ENCODE peak calls at places on chromosomes 6 and 20, in four cellular contexts. One of them, this sample, is unnamed.
A peak's percentile ranks its signal among the peaks of the same experiment; 100 is the strongest.

GRCh38 chr20:57632286-57632685 is 12.1 kb upstream of the ZBP1 start:
- DNase-seq in PC-3: no peak
- DNase-seq in hepatocyte: no peak
- DNase-seq in ascending aorta: no peak
- DNase-seq in this sample: no peak

GRCh38 chr6:41370488-41371111 is 35.2 kb downstream of the NCR2 start:
- DNase-seq in ascending aorta: no peak
- DNase-seq in PC-3: peak; percentile 37
- DNase-seq in hepatocyte: no peak
- DNase-seq in this sample: no peak

GRCh38 chr20:62936996-62937352 is 973 bp upstream of the GID8 start:
- DNase-seq in hepatocyte: peak; percentile 63
- DNase-seq in PC-3: peak; percentile 51
- DNase-seq in ascending aorta: no peak
- DNase-seq in this sample: no peak

GRCh38 chr20:62066983-62067433 is 1.3 kb upstream of the TAF4 start:
- DNase-seq in PC-3: no peak
- DNase-seq in hepatocyte: peak; percentile 68
- DNase-seq in ascending aorta: no peak
- DNase-seq in this sample: no peak

GRCh38 chr20:47663354-47664067 is 121.8 kb downstream of the SULF2 start:
- DNase-seq in ascending aorta: peak; percentile 86
- DNase-seq in hepatocyte: peak; percentile 83
- DNase-seq in PC-3: peak; percentile 86
- DNase-seq in this sample: peak; percentile 86

GRCh38 chr20:11431613-11432012 is 486.1 kb upstream of the BTBD3 start:
- DNase-seq in ascending aorta: no peak
- DNase-seq in hepatocyte: no peak
- DNase-seq in PC-3: no peak
- DNase-seq in this sample: no peak

GRCh38 chr20:51616060-51616459 is 73.5 kb upstream of the NFATC2 start:
- DNase-seq in PC-3: peak; percentile 30
- DNase-seq in hepatocyte: no peak
- DNase-seq in ascending aorta: no peak
- DNase-seq in this sample: no peak

GRCh38 chr6:153130515-153131036 is 506 bp downstream of the RGS17 start:
- DNase-seq in ascending aorta: no peak
- DNase-seq in PC-3: no peak
- DNase-seq in hepatocyte: peak; percentile 28
- DNase-seq in this sample: no peak

GRCh38 chr6:87759491-87760010 is 57.5 kb upstream of the AKIRIN2 start:
- DNase-seq in hepatocyte: no peak
- DNase-seq in PC-3: no peak
- DNase-seq in ascending aorta: no peak
- DNase-seq in this sample: no peak

GRCh38 chr6:66326228-66326627 is 619.2 kb upstream of the EYS start:
- DNase-seq in PC-3: peak; percentile 86
- DNase-seq in hepatocyte: no peak
- DNase-seq in ascending aorta: no peak
- DNase-seq in this sample: no peak

GRCh38 chr6:111101987-111102386 is 14.7 kb downstream of the SLC16A10 start:
- DNase-seq in PC-3: no peak
- DNase-seq in hepatocyte: no peak
- DNase-seq in ascending aorta: no peak
- DNase-seq in this sample: no peak

GRCh38 chr6:13024616-13025015 is 303.7 kb downstream of the TBC1D7 start:
- DNase-seq in ascending aorta: no peak
- DNase-seq in hepatocyte: no peak
- DNase-seq in PC-3: no peak
- DNase-seq in this sample: no peak

GRCh38 chr6:77040566-77041195 is 422.6 kb downstream of the HTR1B start:
- DNase-seq in hepatocyte: no peak
- DNase-seq in PC-3: no peak
- DNase-seq in ascending aorta: no peak
- DNase-seq in this sample: no peak

GRCh38 chr20:49210101-49210749 is 9.0 kb upstream of the DDX27 start:
- DNase-seq in ascending aorta: no peak
- DNase-seq in hepatocyte: no peak
- DNase-seq in PC-3: no peak
- DNase-seq in this sample: no peak

GRCh38 chr6:105401247-105402089 is 1.4 kb downstream of the PREP start:
- DNase-seq in hepatocyte: no peak
- DNase-seq in ascending aorta: no peak
- DNase-seq in PC-3: no peak
- DNase-seq in this sample: no peak

GRCh38 chr6:96899019-96899418 is 1.3 kb upstream of the NDUFAF4 start:
- DNase-seq in hepatocyte: peak; percentile 63
- DNase-seq in PC-3: peak; percentile 57
- DNase-seq in ascending aorta: no peak
- DNase-seq in this sample: peak; percentile 46

GRCh38 chr6:145891565-145891964 is 72.6 kb downstream of the SHPRH start:
- DNase-seq in PC-3: no peak
- DNase-seq in hepatocyte: no peak
- DNase-seq in ascending aorta: no peak
- DNase-seq in this sample: no peak

GRCh38 chr6:38284772-38285406 is 354.8 kb downstream of the BTBD9 start:
- DNase-seq in ascending aorta: no peak
- DNase-seq in hepatocyte: peak; percentile 35
- DNase-seq in PC-3: no peak
- DNase-seq in this sample: no peak

GRCh38 chr6:39865011-39865888 is 69.0 kb downstream of the MOCS1 start:
- DNase-seq in PC-3: peak; percentile 69
- DNase-seq in hepatocyte: peak; percentile 77
- DNase-seq in ascending aorta: peak; percentile 89
- DNase-seq in this sample: peak; percentile 68

GRCh38 chr6:76702187-76702586 is 629.7 kb upstream of the IMPG1 start:
- DNase-seq in hepatocyte: no peak
- DNase-seq in PC-3: no peak
- DNase-seq in ascending aorta: no peak
- DNase-seq in this sample: no peak

GRCh38 chr20:4067600-4068261 is 52.4 kb upstream of the RNF24 start:
- DNase-seq in hepatocyte: no peak
- DNase-seq in ascending aorta: peak; percentile 81
- DNase-seq in PC-3: peak; percentile 88
- DNase-seq in this sample: no peak

GRCh38 chr20:40651121-40651520 is 37.9 kb downstream of the MAFB start:
- DNase-seq in PC-3: peak; percentile 20
- DNase-seq in hepatocyte: no peak
- DNase-seq in ascending aorta: no peak
- DNase-seq in this sample: no peak

GRCh38 chr20:16350465-16350864 is 222.8 kb downstream of the KIF16B start:
- DNase-seq in hepatocyte: no peak
- DNase-seq in ascending aorta: no peak
- DNase-seq in PC-3: peak; percentile 92
- DNase-seq in this sample: no peak

GRCh38 chr6:38570750-38571149 is 69.0 kb downstream of the BTBD9 start:
- DNase-seq in hepatocyte: peak; percentile 16
- DNase-seq in PC-3: peak; percentile 62
- DNase-seq in ascending aorta: no peak
- DNase-seq in this sample: no peak

GRCh38 chr6:131954775-131955107 is 3.6 kb upstream of the CCN2 start:
- DNase-seq in PC-3: peak; percentile 86
- DNase-seq in hepatocyte: peak; percentile 84
- DNase-seq in ascending aorta: peak; percentile 82
- DNase-seq in this sample: peak; percentile 28

GRCh38 chr20:50664248-50664647 is 27.1 kb downstream of the RIPOR3 start:
- DNase-seq in hepatocyte: no peak
- DNase-seq in ascending aorta: no peak
- DNase-seq in PC-3: no peak
- DNase-seq in this sample: no peak

GRCh38 chr20:35011589-35012226 is 56.0 kb downstream of the MYH7B start:
- DNase-seq in PC-3: no peak
- DNase-seq in ascending aorta: no peak
- DNase-seq in hepatocyte: no peak
- DNase-seq in this sample: no peak

GRCh38 chr20:35008411-35009342 is 53.0 kb downstream of the MYH7B start:
- DNase-seq in ascending aorta: peak; percentile 90
- DNase-seq in PC-3: no peak
- DNase-seq in hepatocyte: no peak
- DNase-seq in this sample: peak; percentile 23

GRCh38 chr20:35009665-35010328 is 54.1 kb downstream of the MYH7B start:
- DNase-seq in PC-3: no peak
- DNase-seq in hepatocyte: no peak
- DNase-seq in ascending aorta: peak; percentile 53
- DNase-seq in this sample: no peak

GRCh38 chr20:35012227-35013069 is 56.8 kb downstream of the MYH7B start:
- DNase-seq in PC-3: no peak
- DNase-seq in ascending aorta: peak; percentile 59
- DNase-seq in hepatocyte: no peak
- DNase-seq in this sample: no peak

DNA sequence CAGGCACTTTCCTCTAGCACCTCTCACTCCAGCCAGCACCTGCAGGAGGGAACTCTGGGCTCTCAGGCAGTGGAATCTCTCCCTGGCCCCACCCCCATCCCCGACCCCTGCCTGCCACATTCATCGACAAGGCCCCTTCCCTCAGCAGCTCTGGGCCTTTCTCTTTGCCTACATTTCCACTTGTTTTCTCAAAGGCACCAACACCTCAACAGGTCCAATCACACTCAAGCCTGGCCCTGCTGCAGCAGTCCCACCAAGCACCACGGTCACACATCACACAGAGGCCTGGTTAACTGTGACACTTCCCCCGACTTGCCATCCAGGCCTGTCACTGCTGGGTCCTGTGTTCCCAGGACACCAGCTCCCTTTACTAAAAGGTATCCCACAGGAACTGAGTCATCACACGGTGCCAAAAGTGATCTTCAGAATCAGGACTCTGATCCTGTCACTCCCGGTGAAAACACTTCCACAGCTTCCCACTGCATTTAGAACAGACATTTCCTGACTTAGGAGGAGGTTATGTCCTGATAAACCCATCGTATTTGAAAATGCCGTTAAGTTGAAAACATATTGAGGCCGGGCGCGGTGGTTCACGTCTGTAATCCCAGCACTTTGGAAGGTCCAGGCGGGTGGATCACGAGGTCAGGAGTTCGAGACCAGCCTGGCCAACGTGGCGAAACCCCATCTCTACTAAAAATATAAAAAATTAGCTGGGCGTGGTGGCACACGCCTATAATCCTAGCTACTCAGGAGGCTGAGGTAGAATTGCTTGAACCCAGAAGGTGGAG is 54.9 kb downstream of the MYH7B start:
- DNase-seq in ascending aorta: peak; percentile 50
- DNase-seq in PC-3: no peak
- DNase-seq in hepatocyte: no peak
- DNase-seq in this sample: no peak
- H3K27ac ChIP-seq in ascending aorta: peak overlapping the region; percentile 30
- H3K27ac ChIP-seq in PC-3: no peak overlapping the region
- H3K27ac ChIP-seq in hepatocyte: no peak overlapping the region
- H3K27ac ChIP-seq in this sample: no peak overlapping the region

DNA sequence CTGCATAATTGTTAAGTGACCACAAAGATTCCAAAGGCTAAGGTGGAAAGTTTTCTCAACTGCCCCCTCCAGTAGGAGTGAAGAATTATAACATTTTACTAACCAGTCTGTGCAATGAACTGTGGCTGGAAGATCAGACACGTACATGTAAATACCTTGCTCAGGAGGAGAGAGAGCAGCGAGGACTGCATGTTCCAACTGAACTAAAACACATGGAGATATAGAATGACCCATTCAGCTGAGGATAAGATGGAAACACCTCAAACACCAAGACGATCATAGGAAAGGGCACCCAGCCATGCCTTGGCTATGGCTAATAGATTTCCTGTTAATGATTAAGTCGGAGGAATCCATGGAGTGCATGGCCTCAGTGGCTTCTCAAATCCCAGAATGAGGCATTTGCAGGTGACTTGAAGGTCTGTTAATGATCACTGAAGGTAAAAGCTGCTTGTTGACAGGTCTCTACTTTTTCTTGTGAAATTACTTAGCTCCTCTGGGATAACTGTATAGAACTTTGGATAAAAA is 875.6 kb downstream of the TFAP2A start:
- DNase-seq in PC-3: no peak
- DNase-seq in hepatocyte: peak; percentile 38
- DNase-seq in ascending aorta: no peak
- DNase-seq in this sample: no peak
- H3K9me3 ChIP-seq in PC-3: no peaks in the 10 kb centered on the region
- H3K9me3 ChIP-seq in hepatocyte: no peaks in the 10 kb centered on the region
- H3K9me3 ChIP-seq in ascending aorta: no peaks in the 10 kb centered on the region
- H3K9me3 ChIP-seq in this sample: no peaks in the 10 kb centered on the region

DNA sequence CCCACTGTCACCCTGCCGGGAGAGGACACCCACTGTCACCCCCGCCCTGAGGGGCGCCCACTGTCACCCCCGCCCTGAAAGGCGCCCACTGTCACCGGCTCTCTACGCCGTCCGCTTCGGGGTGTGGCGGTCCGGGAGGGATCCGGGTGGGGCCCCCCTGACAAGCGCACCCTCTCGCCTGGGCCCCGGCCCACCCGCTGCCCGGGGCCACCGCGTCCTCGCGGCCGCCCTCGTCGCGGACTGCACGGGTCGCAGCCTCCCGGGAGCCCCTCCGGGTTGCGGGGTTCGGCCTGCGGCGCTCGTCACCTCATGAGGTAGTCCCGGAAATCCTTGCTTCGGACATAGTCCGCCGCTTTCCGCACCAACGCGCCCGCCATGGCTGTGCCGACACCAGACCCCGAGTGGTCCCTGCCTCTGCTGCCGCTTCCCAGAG is 224 bp downstream of the MPC1 start:
- DNase-seq in hepatocyte: no peak
- DNase-seq in PC-3: no peak
- DNase-seq in ascending aorta: no peak
- DNase-seq in this sample: no peak
- H3K27ac ChIP-seq in hepatocyte: peak overlapping the region; percentile 88
- H3K27ac ChIP-seq in PC-3: no peak overlapping the region
- H3K27ac ChIP-seq in ascending aorta: peak overlapping the region; percentile 95
- H3K27ac ChIP-seq in this sample: peak overlapping the region; percentile 93

DNA sequence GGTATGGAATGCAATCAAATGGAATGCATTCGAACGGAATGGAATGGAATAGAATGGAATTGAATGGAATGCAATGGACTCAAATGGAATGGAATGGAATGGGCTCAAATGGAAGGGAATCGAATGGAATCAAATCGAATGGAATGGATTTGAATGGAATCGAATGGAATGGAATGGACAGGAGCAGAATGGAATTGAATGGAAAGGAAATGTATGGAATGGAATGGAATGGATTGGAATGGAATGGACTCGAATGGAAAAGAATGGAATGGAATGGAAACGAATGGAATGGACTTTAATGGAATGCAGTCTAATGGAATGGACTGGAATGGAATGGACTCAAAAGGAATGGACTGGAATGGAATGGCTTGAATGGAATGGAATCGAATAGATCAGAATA is 18.3 kb upstream of the DEFB115 start:
- DNase-seq in ascending aorta: no peak
- DNase-seq in PC-3: no peak
- DNase-seq in hepatocyte: no peak
- DNase-seq in this sample: no peak
- H3K9me3 ChIP-seq in ascending aorta: no peaks in the 10 kb centered on the region
- H3K9me3 ChIP-seq in PC-3: peaks cover 90% of the 10 kb centered on the region
- H3K9me3 ChIP-seq in hepatocyte: peaks cover 69% of the 10 kb centered on the region
- H3K9me3 ChIP-seq in this sample: no peaks in the 10 kb centered on the region

GRCh38 chr6:208973-209372 is 83.3 kb upstream of the DUSP22 start:
- DNase-seq in hepatocyte: no peak
- DNase-seq in PC-3: no peak
- DNase-seq in ascending aorta: no peak
- DNase-seq in this sample: no peak
- H3K27ac ChIP-seq in hepatocyte: no peak overlapping the region
- H3K27ac ChIP-seq in PC-3: no peak overlapping the region
- H3K27ac ChIP-seq in ascending aorta: no peak overlapping the region
- H3K27ac ChIP-seq in this sample: no peak overlapping the region